ENCODE peak calls at places on chromosomes 12 and 14, in seven cellular contexts. K is left ventricle myocardium inferior, O is foreskin keratinocyte, Z is HCT116, X is WERI-Rb-1, D is RWPE1, I is substantia nigra. C is an unnamed sample.
A peak's percentile ranks its signal among the peaks of the same experiment; 100 is the strongest.

GRCh38 chr14:40467969-40468368 is 1035.7 kb upstream of the FBXO33 start:
- DNase-seq in K (no peak), O (no peak), Z (no peak), X (no peak), D (no peak), I (no peak), C (no peak)

GRCh38 chr14:22383515-22384166 is 205.4 kb downstream of the DAD1 start:
- DNase-seq in K (no peak), O (no peak), Z (no peak), X (no peak), D (no peak), I (no peak), C (no peak)

GRCh38 chr14:33809456-33809855 is 141.4 kb downstream of the EGLN3 start:
- DNase-seq in K (no peak), O (no peak), Z (no peak), X (no peak), D (no peak), I (no peak), C (no peak)

GRCh38 chr12:508795-509194 is 49.1 kb downstream of the B4GALNT3 start:
- DNase-seq in K (no peak), O (no peak), Z (no peak), X (no peak), D (no peak), I (no peak), C (peak; percentile 77)

GRCh38 chr12:47509398-47509851 is 196.4 kb downstream of the RPAP3 start:
- DNase-seq in K (no peak), O (peak; percentile 90), Z (no peak), X (no peak), D (peak; percentile 61), I (no peak), C (no peak)

GRCh38 chr12:112350593-112351592 is 31.3 kb downstream of the HECTD4 start:
- DNase-seq in K (no peak), O (no peak), Z (no peak), X (no peak), D (no peak), I (no peak), C (no peak)

GRCh38 chr12:105100207-105100985 is 7.1 kb upstream of the WASHC4 start:
- DNase-seq in K (no peak), O (no peak), Z (peak; percentile 37), X (no peak), D (no peak), I (no peak), C (no peak)

GRCh38 chr14:68133856-68134255 is 314.3 kb downstream of the RAD51B start:
- DNase-seq in K (no peak), O (no peak), Z (no peak), X (no peak), D (no peak), I (no peak), C (no peak)

GRCh38 chr14:38828183-38828877 is 274.7 kb downstream of the SEC23A start:
- DNase-seq in K (no peak), O (no peak), Z (no peak), X (no peak), D (no peak), I (no peak), C (no peak)

GRCh38 chr12:117119592-117120198 is 20.5 kb upstream of the TESC start:
- DNase-seq in K (peak; percentile 31), O (no peak), Z (peak; percentile 51), X (peak; percentile 63), D (peak; percentile 41), I (no peak), C (peak; percentile 38)

GRCh38 chr14:80164991-80165390 is 46.3 kb downstream of the DIO2 start:
- DNase-seq in K (no peak), O (peak; percentile 29), Z (no peak), X (no peak), D (no peak), I (no peak), C (no peak)

GRCh38 chr12:96208346-96208745 is 14.2 kb downstream of the ELK3 start:
- DNase-seq in K (no peak), O (no peak), Z (no peak), X (no peak), D (peak; percentile 64), I (no peak), C (no peak)

GRCh38 chr12:1122803-1123202 is 131.8 kb downstream of the ERC1 start:
- DNase-seq in K (no peak), O (no peak), Z (no peak), X (peak; percentile 57), D (no peak), I (no peak), C (no peak)

GRCh38 chr12:121468451-121468850 is 68.5 kb downstream of the RNF34 start:
- DNase-seq in K (no peak), O (no peak), Z (no peak), X (peak; percentile 81), D (no peak), I (no peak), C (no peak)

GRCh38 chr12:66453111-66453510 is 150.8 kb downstream of the HELB start:
- DNase-seq in K (no peak), O (no peak), Z (no peak), X (no peak), D (no peak), I (no peak), C (no peak)

GRCh38 chr14:78758333-78758732 is 588.2 kb downstream of the NRXN3 start:
- DNase-seq in K (no peak), O (no peak), Z (peak; percentile 4), X (peak; percentile 69), D (no peak), I (peak; percentile 21), C (no peak)

GRCh38 chr12:1927751-1928351 is 9.4 kb upstream of the CACNA2D4 start:
- DNase-seq in K (peak; percentile 74), O (no peak), Z (no peak), X (no peak), D (no peak), I (no peak), C (peak; percentile 15)

GRCh38 chr14:20262642-20263128 is 23.6 kb downstream of the OR11H4 start:
- DNase-seq in K (no peak), O (peak; percentile 94), Z (peak; percentile 6), X (no peak), D (peak; percentile 83), I (no peak), C (no peak)

GRCh38 chr14:69149461-69150244 is 3.3 kb downstream of the DCAF5 start:
- DNase-seq in K (no peak), O (no peak), Z (no peak), X (no peak), D (no peak), I (no peak), C (no peak)

GRCh38 chr12:6039894-6040601 is 84.4 kb downstream of the VWF start:
- DNase-seq in K (no peak), O (no peak), Z (peak; percentile 57), X (peak; percentile 65), D (peak; percentile 63), I (peak; percentile 41), C (peak; percentile 41)

GRCh38 chr12:105209091-105209490 is 26.9 kb downstream of the APPL2 start:
- DNase-seq in K (no peak), O (no peak), Z (no peak), X (no peak), D (no peak), I (no peak), C (no peak)

GRCh38 chr12:79665488-79665887 is 25.3 kb downstream of the PAWR start:
- DNase-seq in K (no peak), O (no peak), Z (no peak), X (no peak), D (no peak), I (no peak), C (no peak)

GRCh38 chr12:103538397-103538796 is 42.6 kb upstream of the C12orf42 start:
- DNase-seq in K (no peak), O (no peak), Z (no peak), X (no peak), D (peak; percentile 16), I (no peak), C (no peak)

GRCh38 chr12:5171701-5172100 is 128.0 kb downstream of the KCNA5 start:
- DNase-seq in K (no peak), O (peak; percentile 23), Z (peak; percentile 23), X (peak; percentile 40), D (no peak), I (no peak), C (peak; percentile 50)

GRCh38 chr14:50520947-50521815 is 11.2 kb downstream of the MAP4K5 start:
- DNase-seq in K (no peak), O (peak; percentile 82), Z (peak; percentile 45), X (no peak), D (peak; percentile 85), I (no peak), C (no peak)

GRCh38 chr12:54228471-54228870 is 39.7 kb upstream of the SMUG1 start:
- DNase-seq in K (no peak), O (no peak), Z (no peak), X (no peak), D (no peak), I (no peak), C (no peak)
- H3K27ac ChIP-seq in K (peak overlapping the region; percentile 62), O (no peak overlapping the region), Z (no peak overlapping the region), X (no peak overlapping the region), D (peak overlapping the region; percentile 84), I (no peak overlapping the region), C (no peak overlapping the region)

DNA sequence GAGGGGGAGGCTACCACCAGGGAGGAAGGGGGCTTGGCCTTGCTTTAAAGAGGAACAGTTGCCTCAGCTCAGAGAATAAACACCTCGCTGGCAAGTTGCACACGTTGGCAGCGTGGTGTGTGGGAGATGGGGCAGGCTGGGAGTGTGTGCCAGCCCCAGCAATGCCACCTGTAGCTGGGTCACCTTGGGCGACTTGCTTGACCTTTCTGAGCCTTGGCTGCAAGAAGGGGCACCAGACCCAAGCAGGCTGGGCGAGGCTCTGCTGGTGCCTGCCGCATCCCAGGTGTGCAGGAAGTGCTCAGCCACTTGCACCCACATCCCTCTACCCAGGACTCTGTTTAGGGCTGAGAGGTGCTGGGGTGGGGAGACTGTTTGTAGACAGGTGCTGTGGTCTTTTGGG is 602 bp downstream of the FAM181A start:
- DNase-seq in K (no peak), O (no peak), Z (no peak), X (no peak), D (no peak), I (no peak), C (no peak)
- H3K27ac ChIP-seq in K (no peak overlapping the region), O (no peak overlapping the region), Z (no peak overlapping the region), X (no peak overlapping the region), D (no peak overlapping the region), I (no peak overlapping the region), C (no peak overlapping the region)

GRCh38 chr14:61756135-61756534 is 6.1 kb upstream of the SNAPC1 start:
- DNase-seq in K (no peak), O (no peak), Z (no peak), X (no peak), D (no peak), I (no peak), C (no peak)
- H3K27ac ChIP-seq in K (no peak overlapping the region), O (no peak overlapping the region), Z (no peak overlapping the region), X (no peak overlapping the region), D (no peak overlapping the region), I (no peak overlapping the region), C (no peak overlapping the region)

DNA sequence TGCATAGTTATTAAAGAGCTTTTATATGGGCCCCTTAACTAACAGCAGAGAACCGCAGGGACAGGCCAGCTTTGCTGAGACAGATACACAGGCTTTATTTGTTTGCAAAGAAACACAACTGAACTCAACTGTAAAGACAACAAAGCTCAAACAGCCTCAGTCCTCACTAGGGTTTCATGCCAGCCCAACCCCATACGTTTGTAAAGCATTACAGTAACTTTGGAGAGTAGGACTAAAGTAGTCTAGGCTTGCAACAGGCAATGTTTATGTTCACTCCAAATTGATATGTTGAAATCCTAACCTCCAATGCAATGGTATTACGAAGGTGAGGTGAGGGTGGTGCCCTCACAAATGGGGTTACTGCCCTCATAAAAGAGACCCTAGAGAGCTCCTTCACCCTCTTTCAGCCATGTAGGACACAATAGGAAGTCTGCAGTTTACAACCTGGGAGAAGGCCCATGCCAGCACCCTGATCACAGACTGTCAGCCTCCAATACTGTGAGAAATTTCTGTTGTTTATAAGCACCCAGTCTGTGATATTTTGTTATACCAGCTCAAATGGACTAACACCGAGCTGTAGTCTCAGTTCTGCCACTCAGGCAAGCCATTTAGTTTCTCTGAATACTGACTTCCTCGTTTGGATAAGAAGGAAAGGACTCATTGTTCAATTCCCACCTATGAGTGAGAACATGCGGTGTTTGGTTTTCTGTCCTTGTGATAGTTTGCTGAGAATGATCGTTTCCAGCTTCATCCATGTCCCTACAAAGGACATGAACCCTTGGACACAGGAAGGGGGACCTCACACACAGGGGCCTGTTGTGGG is 35.2 kb downstream of the PPM1H start:
- DNase-seq in K (no peak), O (no peak), Z (no peak), X (no peak), D (no peak), I (no peak), C (no peak)
- H3K27ac ChIP-seq in K (peak overlapping the region; percentile 79), O (no peak overlapping the region), Z (no peak overlapping the region), X (no peak overlapping the region), D (no peak overlapping the region), I (peak overlapping the region; percentile 67), C (no peak overlapping the region)

C was measured in colonic mucosa.